ENCODE peak calls at places on chromosomes 11 and 22, in ten cellular contexts. J, T, N, A, R, G, X, O, F and W are unnamed samples.

GRCh38 chr11:110778351-110778750 is 66.1 kb upstream of the ARHGAP20 start:
- DNase-seq in T (no peak), J (peak; percentile 35), G (no peak), R (peak; percentile 46), O (no peak), F (peak; percentile 48), A (no peak), X (no peak), N (no peak), W (no peak)

GRCh38 chr11:16454284-16454683 is 97.9 kb upstream of the SOX6 start:
- DNase-seq in T (no peak), N (no peak), F (peak; percentile 55), A (no peak), G (no peak), R (no peak), X (no peak), J (no peak), O (peak; percentile 1), W (no peak)

GRCh38 chr11:14908214-14908880 is 16.3 kb upstream of the CYP2R1 start:
- DNase-seq in J (peak; percentile 56), F (peak; percentile 34), X (no peak), N (no peak), R (no peak), O (no peak), T (peak; percentile 45), A (peak; percentile 61), G (peak; percentile 44), W (no peak)

GRCh38 chr11:114059278-114059983 is at the start of gene ZBTB16:
- DNase-seq in T (peak; percentile 85), J (no peak), R (peak; percentile 87), F (no peak), O (no peak), X (peak; percentile 93), N (peak; percentile 56), G (no peak), A (peak; percentile 91), W (peak; percentile 95)

GRCh38 chr22:49673048-49673447 is 154.6 kb downstream of the BRD1 start:
- DNase-seq in R (no peak), G (no peak), A (no peak), N (no peak), F (no peak), T (no peak), J (no peak), O (no peak), X (no peak), W (no peak)

GRCh38 chr11:105821366-105821765 is 200.7 kb downstream of the MSANTD4 start:
- DNase-seq in G (no peak), T (peak; percentile 18), J (no peak), F (no peak), N (no peak), O (no peak), A (no peak), R (no peak), X (no peak), W (no peak)

GRCh38 chr11:22432331-22433065 is 94.3 kb downstream of the SLC17A6 start:
- DNase-seq in R (no peak), O (no peak), G (no peak), T (no peak), J (no peak), N (no peak), A (peak; percentile 60), X (peak; percentile 56), F (peak; percentile 24), W (no peak)

GRCh38 chr11:68398870-68399865 is 61.4 kb upstream of the PPP6R3 start:
- DNase-seq in G (no peak), T (no peak), F (no peak), R (no peak), A (peak; percentile 26), J (no peak), O (no peak), X (peak; percentile 80), N (no peak), W (peak; percentile 84)

GRCh38 chr11:79510948-79511347 is 70.1 kb upstream of the TENM4 start:
- DNase-seq in J (no peak), A (no peak), N (no peak), G (no peak), O (no peak), X (no peak), T (no peak), R (no peak), F (no peak), W (no peak)
- TF ChIP-seq CTCF in J (no peak), A (no peak), N (no peak), G (no peak), O (no peak), X (no peak), T (no peak), R (no peak), F (no peak), W (no peak)

GRCh38 chr11:64800633-64801464 is 2.2 kb downstream of the MAP4K2 start:
- DNase-seq in G (no peak), O (no peak), T (no peak), R (no peak), J (peak; percentile 20), F (no peak), A (no peak), X (no peak), N (no peak), W (no peak)
- H3K4me3 ChIP-seq in G (no peak overlapping the region), O (no peak overlapping the region), T (no peak overlapping the region), R (peak overlapping the region; percentile 0), J (peak overlapping the region; percentile 78), F (no peak overlapping the region), A (no peak overlapping the region), X (no peak overlapping the region), N (no peak overlapping the region), W (no peak overlapping the region)

GRCh38 chr11:37411289-37411688 is 813.3 kb upstream of the RAG2 start:
- DNase-seq in G (no peak), A (no peak), N (no peak), T (no peak), R (no peak), O (no peak), J (no peak), F (no peak), X (no peak), W (no peak)

GRCh38 chr11:37409124-37409523 is 811.1 kb upstream of the RAG2 start:
- DNase-seq in X (no peak), O (no peak), T (no peak), N (no peak), G (no peak), A (no peak), J (no peak), F (no peak), R (no peak), W (no peak)
- H3K9me3 ChIP-seq in X (no peaks in the 10 kb centered on the region), O (no peaks in the 10 kb centered on the region), T (no peaks in the 10 kb centered on the region), N (no peaks in the 10 kb centered on the region), G (peaks cover 75% of the 10 kb centered on the region), A (no peaks in the 10 kb centered on the region), J (no peaks in the 10 kb centered on the region), F (no peaks in the 10 kb centered on the region), R (no peaks in the 10 kb centered on the region), W (no peaks in the 10 kb centered on the region)

GRCh38 chr22:20857838-20858614 is 585 bp downstream of the PI4KA start:
- DNase-seq in A (peak; percentile 81), F (peak; percentile 85), O (peak; percentile 61), J (peak; percentile 76), T (peak; percentile 81), R (peak; percentile 85), X (peak; percentile 86), N (peak; percentile 60), G (peak; percentile 78), W (peak; percentile 79)
- TF ChIP-seq CTCF in A (no peak), F (no peak), O (no peak), J (no peak), T (no peak), R (no peak), X (no peak), N (no peak), G (peak; percentile 38), W (no peak)

GRCh38 chr22:24161485-24161884 is 19.8 kb upstream of the SUSD2 start:
- DNase-seq in T (no peak), R (no peak), F (no peak), A (no peak), J (no peak), X (no peak), O (no peak), N (no peak), G (no peak), W (no peak)
- H3K4me3 ChIP-seq in T (no peak overlapping the region), R (no peak overlapping the region), F (no peak overlapping the region), A (no peak overlapping the region), J (no peak overlapping the region), X (no peak overlapping the region), O (no peak overlapping the region), N (no peak overlapping the region), G (no peak overlapping the region), W (no peak overlapping the region)